ENCODE peak calls at places on chromosome 3, in four cellular contexts. G, K, B and T are unnamed samples.

GRCh38 chr3:172279191-172279640 is 169.0 kb downstream of the GHSR start:
- DNase-seq in G (no peak), K (no peak), B (no peak), T (no peak)

GRCh38 chr3:141401095-141401494 is 32.8 kb downstream of the ZBTB38 start:
- DNase-seq in G (no peak), K (no peak), B (no peak), T (no peak)

GRCh38 chr3:11624161-11624560 is 19.6 kb downstream of the VGLL4 start:
- DNase-seq in G (no peak), K (no peak), B (no peak), T (no peak)

GRCh38 chr3:170228093-170228766 is 6.0 kb downstream of the PRKCI start:
- DNase-seq in G (no peak), K (no peak), B (no peak), T (no peak)

GRCh38 chr3:182309120-182309519 is 484.2 kb upstream of the ATP11B start:
- DNase-seq in G (no peak), K (peak), B (no peak), T (no peak)

GRCh38 chr3:11080492-11080891 is 73.8 kb upstream of the HRH1 start:
- DNase-seq in G (no peak), K (no peak), B (no peak), T (no peak)

GRCh38 chr3:127015282-127016042 is 32.5 kb downstream of the PLXNA1 start:
- DNase-seq in G (no peak), K (no peak), B (peak), T (peak)

GRCh38 chr3:53140575-53141467 is 10.6 kb upstream of the RFT1 start:
- DNase-seq in G (no peak), K (no peak), B (no peak), T (no peak)

GRCh38 chr3:12303998-12304397 is 15.1 kb downstream of the PPARG start:
- DNase-seq in G (no peak), K (no peak), B (no peak), T (no peak)

GRCh38 chr3:83894223-83894622 is 1064.6 kb upstream of the CADM2 start:
- DNase-seq in G (no peak), K (no peak), B (no peak), T (no peak)

GRCh38 chr3:25872200-25872877 is 82.4 kb downstream of the OXSM start:
- DNase-seq in G (no peak), K (no peak), B (no peak), T (no peak)

GRCh38 chr3:174986685-174987084 is 127.6 kb downstream of the NAALADL2 start:
- DNase-seq in G (no peak), K (no peak), B (no peak), T (no peak)

GRCh38 chr3:100635273-100635701 is 25.9 kb downstream of the ADGRG7 start:
- DNase-seq in G (no peak), K (peak), B (no peak), T (no peak)

GRCh38 chr3:189094539-189094938 is 77.2 kb upstream of the TPRG1 start:
- DNase-seq in G (no peak), K (no peak), B (no peak), T (no peak)

GRCh38 chr3:187740446-187741399 is 4.5 kb downstream of the BCL6 start:
- DNase-seq in G (peak), K (no peak), B (no peak), T (peak)

GRCh38 chr3:56251343-56251945 is 216.8 kb downstream of the ERC2 start:
- DNase-seq in G (no peak), K (peak), B (peak), T (peak)

GRCh38 chr3:121988146-121988545 is 33.9 kb downstream of the ILDR1 start:
- DNase-seq in G (no peak), K (no peak), B (no peak), T (no peak)

GRCh38 chr3:21893250-21893649 is 142.2 kb upstream of the ZNF385D start:
- DNase-seq in G (no peak), K (no peak), B (no peak), T (no peak)

GRCh38 chr3:116059421-116060096 is 385.7 kb downstream of the LSAMP start:
- DNase-seq in G (no peak), K (peak), B (no peak), T (peak)

GRCh38 chr3:30510596-30510995 is 95.8 kb upstream of the TGFBR2 start:
- DNase-seq in G (no peak), K (no peak), B (no peak), T (no peak)

GRCh38 chr3:22732641-22733040 is 470.5 kb upstream of the UBE2E2 start:
- DNase-seq in G (no peak), K (no peak), B (no peak), T (no peak)

GRCh38 chr3:61043156-61043555 is 208.1 kb downstream of the FHIT start:
- DNase-seq in G (no peak), K (no peak), B (no peak), T (no peak)

GRCh38 chr3:117661636-117662095 is 952.1 kb downstream of the TUSC7 start:
- DNase-seq in G (no peak), K (no peak), B (no peak), T (no peak)

GRCh38 chr3:181695661-181696491 is 15.8 kb upstream of the SOX2 start:
- DNase-seq in G (peak), K (no peak), B (no peak), T (no peak)

GRCh38 chr3:138673641-138674040 is 65.1 kb downstream of the FAIM start:
- DNase-seq in G (no peak), K (peak), B (no peak), T (no peak)

GRCh38 chr3:121730940-121731687 is 18.4 kb downstream of the GOLGB1 start:
- DNase-seq in G (no peak), K (no peak), B (no peak), T (no peak)

GRCh38 chr3:157856078-157856939 is 249.9 kb downstream of the SHOX2 start:
- DNase-seq in G (no peak), K (no peak), B (no peak), T (no peak)

DNA sequence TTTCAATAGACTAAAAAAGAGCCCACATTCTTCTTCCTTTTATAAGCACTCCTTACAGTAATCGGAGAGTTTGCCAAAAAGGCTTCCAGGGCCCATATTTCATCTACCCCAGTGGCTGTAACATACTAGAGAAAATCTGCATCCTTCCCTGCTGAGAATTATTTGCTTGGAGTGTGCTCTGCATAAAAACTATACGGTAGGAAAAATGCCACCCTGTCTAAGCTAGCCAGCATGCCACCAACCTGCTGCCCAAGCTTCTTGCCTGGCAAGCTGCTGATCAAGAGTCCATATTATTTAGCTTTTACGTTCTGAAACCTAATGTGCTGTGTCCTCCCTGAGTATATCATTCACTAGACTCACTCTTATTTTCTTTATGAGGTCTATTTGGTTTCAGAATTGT is 107.0 kb downstream of the FGF12 start:
- DNase-seq in G (no peak), K (no peak), B (no peak), T (no peak)
- TF ChIP-seq EZH2 in G (no peak), K (no peak), B (no peak), T (no peak)

GRCh38 chr3:18667552-18667951 is 242.4 kb upstream of the SATB1 start:
- DNase-seq in G (no peak), K (no peak), B (no peak), T (no peak)

GRCh38 chr3:18670755-18671154 is 245.6 kb upstream of the SATB1 start:
- DNase-seq in G (no peak), K (no peak), B (no peak), T (no peak)

GRCh38 chr3:18672561-18672960 is 247.4 kb upstream of the SATB1 start:
- DNase-seq in G (no peak), K (no peak), B (no peak), T (no peak)

GRCh38 chr3:18666655-18667054 is 241.5 kb upstream of the SATB1 start:
- DNase-seq in G (no peak), K (no peak), B (no peak), T (no peak)

GRCh38 chr3:18669374-18669773 is 244.2 kb upstream of the SATB1 start:
- DNase-seq in G (no peak), K (no peak), B (no peak), T (no peak)
- TF ChIP-seq CBX5 in G (no peak), K (no peak), B (no peak), T (no peak)

GRCh38 chr3:8767667-8768363 is 1.6 kb downstream of the OXTR start:
- DNase-seq in G (peak), K (peak), B (no peak), T (no peak)
- TF ChIP-seq EZH2 in G (no peak), K (no peak), B (no peak), T (no peak)

DNA sequence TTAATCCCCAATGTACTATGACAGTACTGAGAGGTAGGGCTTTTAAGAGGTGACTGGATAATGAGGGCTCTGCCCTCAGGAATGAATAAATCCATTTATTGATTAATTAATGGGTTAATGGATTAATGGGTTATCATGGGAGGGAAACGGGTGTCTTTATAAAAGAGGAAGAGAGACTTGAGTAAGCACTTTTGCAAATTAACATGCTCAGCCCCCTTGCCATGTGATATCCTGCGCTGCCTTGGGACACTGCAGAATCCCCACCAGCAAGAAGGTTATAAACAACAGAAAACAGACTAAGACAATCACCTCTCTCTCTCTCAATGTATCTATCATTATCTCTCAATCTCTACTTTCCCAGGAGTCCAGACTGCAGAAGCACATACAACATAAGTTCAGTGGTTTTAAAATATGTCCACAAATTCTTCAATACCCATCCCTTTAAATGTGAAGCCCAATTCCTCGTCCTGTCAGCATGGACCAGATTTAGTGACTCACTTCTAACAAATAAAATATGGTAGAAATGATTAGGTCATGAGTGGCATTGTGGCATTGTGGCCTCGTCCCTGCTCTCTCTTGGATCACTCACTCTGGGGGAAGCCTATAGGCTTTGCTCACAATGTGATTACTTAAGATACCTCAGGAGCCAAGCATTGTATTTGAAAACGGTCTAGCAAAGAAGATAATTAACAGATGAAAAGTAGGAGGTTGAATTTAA is 40.1 kb upstream of the IL12A start:
- DNase-seq in G (no peak), K (no peak), B (no peak), T (no peak)
- TF ChIP-seq CBX5 in G (no peak), K (no peak), B (no peak), T (no peak)